ENCODE peak calls at places on chromosome 3, in seven cellular contexts. C, B, T, M, F, O and U are unnamed samples. For H3K36me3 and H3K4me1, the result is how much of the 10 kb centered on the place peaks cover.

GRCh38 chr3:45008117-45008516 is 18.0 kb upstream of the CLEC3B start:
- DNase-seq in C (no peak), B (no peak), T (no peak), M (no peak), F (no peak), O (no peak), U (no peak)

GRCh38 chr3:10556312-10556711 is 50.9 kb upstream of the ATP2B2 start:
- DNase-seq in C (no peak), B (no peak), T (no peak), M (no peak), F (no peak), O (no peak), U (no peak)

GRCh38 chr3:51386852-51387229 is 1.8 kb downstream of the MANF start:
- DNase-seq in C (no peak), B (no peak), T (no peak), M (no peak), F (no peak), O (no peak), U (no peak)

GRCh38 chr3:76203578-76203977 is 418.2 kb upstream of the ZNF717 start:
- DNase-seq in C (no peak), B (no peak), T (no peak), M (no peak), F (no peak), O (peak), U (no peak)

GRCh38 chr3:179276001-179276400 is 25.1 kb upstream of the KCNMB3 start:
- DNase-seq in C (no peak), B (no peak), T (no peak), M (no peak), F (no peak), O (no peak), U (no peak)

GRCh38 chr3:159616234-159616825 is 372.3 kb upstream of the IL12A start:
- DNase-seq in C (peak), B (peak), T (peak), M (peak), F (no peak), O (peak), U (no peak)

GRCh38 chr3:197854596-197855343 is 63.7 kb downstream of the LRCH3 start:
- DNase-seq in C (no peak), B (no peak), T (no peak), M (no peak), F (no peak), O (peak), U (peak)

GRCh38 chr3:100972867-100973266 is 20.4 kb downstream of the ABI3BP start:
- DNase-seq in C (no peak), B (no peak), T (no peak), M (no peak), F (no peak), O (no peak), U (no peak)

GRCh38 chr3:190099099-190099498 is 21.6 kb downstream of the P3H2 start:
- DNase-seq in C (no peak), B (no peak), T (no peak), M (no peak), F (no peak), O (no peak), U (no peak)

GRCh38 chr3:111237906-111238305 is 166.3 kb downstream of the NECTIN3 start:
- DNase-seq in C (no peak), B (no peak), T (no peak), M (no peak), F (no peak), O (no peak), U (no peak)
- H3K36me3 ChIP-seq in C (under half), B (under half), T (under half), M (under half), F (under half), O (under half), U (under half)

GRCh38 chr3:111303760-111304159 is 232.1 kb downstream of the NECTIN3 start:
- DNase-seq in C (no peak), B (no peak), T (no peak), M (no peak), F (no peak), O (no peak), U (no peak)
- H3K4me1 ChIP-seq in C (under half), B (under half), T (under half), M (under half), F (under half), O (under half), U (under half)

GRCh38 chr3:53122933-53123305 is 7.3 kb downstream of the RFT1 start:
- DNase-seq in C (no peak), B (peak), T (no peak), M (no peak), F (no peak), O (no peak), U (no peak)
- H3K36me3 ChIP-seq in C (half or more), B (half or more), T (under half), M (half or more), F (under half), O (under half), U (under half)

DNA sequence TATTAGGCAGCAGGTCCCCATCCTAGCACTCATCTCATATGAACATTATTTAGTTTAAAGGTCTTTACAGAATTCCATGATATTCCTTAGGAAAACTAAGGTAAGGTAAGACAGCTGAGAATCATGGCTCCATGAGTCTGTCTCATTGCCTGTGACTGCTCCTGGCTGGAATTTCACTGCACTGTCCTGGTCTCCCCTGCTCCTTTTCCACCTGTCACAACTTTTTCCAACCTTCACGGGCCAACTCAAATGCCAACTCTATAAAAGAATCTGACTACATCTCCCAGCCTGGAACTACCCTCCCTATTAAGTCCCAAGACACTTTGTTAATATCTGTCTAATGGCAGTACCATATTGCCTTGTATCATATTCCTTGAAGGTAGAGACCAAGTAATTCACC is 7.6 kb downstream of the CNBP start:
- DNase-seq in C (no peak), B (no peak), T (no peak), M (no peak), F (no peak), O (no peak), U (no peak)
- H3K4me1 ChIP-seq in C (half or more), B (half or more), T (under half), M (half or more), F (half or more), O (under half), U (under half)

GRCh38 chr3:114081022-114081421 is 24.5 kb downstream of the QTRT2 start:
- DNase-seq in C (no peak), B (no peak), T (no peak), M (no peak), F (no peak), O (no peak), U (no peak)
- H3K36me3 ChIP-seq in C (half or more), B (under half), T (half or more), M (half or more), F (under half), O (under half), U (under half)

GRCh38 chr3:48013288-48013980 is 2.8 kb downstream of the MAP4 start:
- DNase-seq in C (no peak), B (peak), T (peak), M (no peak), F (peak), O (peak), U (peak)
- H3K4me1 ChIP-seq in C (half or more), B (under half), T (under half), M (under half), F (half or more), O (under half), U (under half)

GRCh38 chr3:57856675-57857074 is 100.6 kb downstream of the SLMAP start:
- DNase-seq in C (no peak), B (no peak), T (no peak), M (no peak), F (no peak), O (peak), U (no peak)
- H3K36me3 ChIP-seq in C (under half), B (under half), T (under half), M (under half), F (under half), O (under half), U (under half)

DNA sequence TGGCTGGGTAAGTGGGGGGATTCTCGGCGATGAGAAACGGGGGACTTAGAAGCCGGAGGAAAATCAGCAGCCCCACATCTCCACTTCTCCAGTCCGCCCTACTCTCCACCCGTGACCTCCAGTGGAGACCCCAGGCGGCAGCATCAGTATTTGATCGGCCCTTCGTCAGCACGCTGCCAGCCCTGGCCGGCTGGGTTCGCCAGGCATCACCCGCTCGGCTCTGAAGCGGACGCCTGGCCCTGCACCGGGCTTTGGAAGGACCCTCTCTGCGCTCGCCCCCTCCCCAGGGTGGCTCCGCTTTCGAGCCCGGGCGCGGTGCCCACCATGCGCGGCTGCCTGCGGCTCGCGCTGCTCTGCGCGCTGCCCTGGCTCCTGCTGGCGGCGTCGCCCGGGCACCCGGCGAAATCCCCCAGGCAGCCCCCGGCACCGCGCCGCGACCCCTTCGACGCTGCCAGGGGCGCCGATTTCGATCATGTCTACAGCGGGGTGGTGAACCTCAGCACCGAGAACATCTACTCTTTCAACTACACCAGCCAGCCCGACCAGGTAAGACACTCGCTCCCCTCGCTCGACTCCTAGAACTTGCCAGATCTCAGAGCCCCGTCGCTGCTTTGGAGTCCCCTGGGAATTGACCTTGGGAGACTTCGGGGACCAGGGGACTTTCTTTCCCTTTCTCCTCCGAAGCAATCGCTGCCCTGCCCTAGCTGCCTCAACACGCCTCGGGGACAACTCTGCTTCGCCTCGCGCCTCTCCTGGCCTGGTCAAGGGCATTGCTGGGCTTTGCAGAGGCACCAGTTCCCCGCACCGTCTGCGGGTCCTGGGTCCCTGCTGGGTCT is 561 bp downstream of the SIDT1 start:
- DNase-seq in C (no peak), B (peak), T (peak), M (peak), F (peak), O (peak), U (peak)
- H3K4me1 ChIP-seq in C (under half), B (under half), T (under half), M (under half), F (under half), O (under half), U (under half)

GRCh38 chr3:105747621-105748165 is 121.1 kb downstream of the CBLB start:
- DNase-seq in C (no peak), B (no peak), T (no peak), M (no peak), F (no peak), O (no peak), U (no peak)

GRCh38 chr3:105745046-105745445 is 123.8 kb downstream of the CBLB start:
- DNase-seq in C (no peak), B (no peak), T (no peak), M (no peak), F (no peak), O (no peak), U (no peak)

GRCh38 chr3:105744202-105744601 is 124.6 kb downstream of the CBLB start:
- DNase-seq in C (no peak), B (no peak), T (no peak), M (no peak), F (no peak), O (no peak), U (no peak)

GRCh38 chr3:105746226-105746996 is 122.4 kb downstream of the CBLB start:
- DNase-seq in C (no peak), B (no peak), T (no peak), M (no peak), F (no peak), O (peak), U (peak)

DNA sequence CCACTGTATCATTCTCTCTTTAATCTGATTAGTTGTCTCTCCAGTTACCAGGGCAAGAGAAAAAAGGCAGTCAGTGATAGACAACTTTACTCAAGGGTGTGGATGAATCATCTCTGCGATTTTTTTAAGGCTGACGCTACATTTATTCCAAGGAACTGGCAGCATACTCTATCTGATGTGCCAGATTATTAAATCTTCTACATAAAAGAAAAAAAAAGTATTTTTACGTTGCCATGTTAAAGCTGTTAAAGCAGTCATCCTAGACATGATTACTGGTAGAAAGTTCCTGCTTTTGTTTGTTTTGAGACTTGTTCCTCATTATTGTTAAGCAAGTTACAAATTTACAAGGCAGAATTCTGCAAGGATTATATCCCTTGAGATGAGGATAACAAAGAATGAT is 121.8 kb downstream of the CBLB start:
- DNase-seq in C (no peak), B (peak), T (no peak), M (no peak), F (no peak), O (peak), U (no peak)
- H3K36me3 ChIP-seq in C (under half), B (under half), T (under half), M (under half), F (under half), O (under half), U (under half)

DNA sequence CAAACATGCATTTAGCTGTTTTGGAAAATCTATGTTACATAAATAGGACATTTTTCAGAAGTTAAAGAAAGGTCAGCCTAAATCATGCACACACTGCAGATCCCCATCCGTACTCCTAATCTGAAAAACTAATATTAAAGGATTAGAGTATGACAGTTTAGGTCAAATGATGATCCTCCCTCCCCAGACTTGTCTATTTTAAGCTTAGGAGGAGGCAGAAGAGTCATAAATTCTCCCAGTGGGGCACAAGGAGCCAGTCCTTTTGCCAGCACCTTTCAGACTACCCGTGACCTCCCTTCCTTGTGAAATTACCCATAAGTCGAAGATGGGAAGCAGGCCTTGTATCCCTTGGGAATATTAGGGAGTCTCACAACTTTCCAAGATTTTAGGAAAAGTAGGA is 78.0 kb downstream of the TGFBR2 start:
- DNase-seq in C (no peak), B (no peak), T (no peak), M (no peak), F (no peak), O (no peak), U (no peak)
- H3K4me1 ChIP-seq in C (half or more), B (under half), T (under half), M (half or more), F (under half), O (under half), U (under half)